ENCODE peak calls at places on chromosomes 3 and 15, in four cellular contexts. K is GM12878, Z is GM12891, N is K562. E is an unnamed sample.

GRCh38 chr3:127107002-127107401 is 85.9 kb upstream of the PRR23E start:
- DNase-seq in K (no peak), Z (no peak), N (no peak), E (no peak)

GRCh38 chr3:128447561-128448013 is 19.1 kb downstream of the DNAJB8 start:
- DNase-seq in K (peak), Z (no peak), N (no peak), E (no peak)

GRCh38 chr3:31828007-31828406 is 153.1 kb downstream of the OSBPL10 start:
- DNase-seq in K (no peak), Z (no peak), N (no peak), E (no peak)

GRCh38 chr3:61141184-61141583 is 110.1 kb downstream of the FHIT start:
- DNase-seq in K (no peak), Z (no peak), N (no peak), E (no peak)

GRCh38 chr15:66864086-66864830 is 162.2 kb downstream of the SMAD6 start:
- DNase-seq in K (no peak), Z (no peak), N (no peak), E (no peak)

GRCh38 chr3:8713901-8714759 is 19.5 kb upstream of the CAV3 start:
- DNase-seq in K (no peak), Z (peak), N (peak), E (no peak)

GRCh38 chr3:142958707-142959106 is 4.8 kb downstream of the PAQR9 start:
- DNase-seq in K (no peak), Z (no peak), N (peak), E (no peak)

GRCh38 chr3:13018039-13018431 is 55.2 kb downstream of the IQSEC1 start:
- DNase-seq in K (no peak), Z (no peak), N (no peak), E (no peak)

GRCh38 chr15:101250931-101251829 is 668 bp downstream of the CHSY1 start:
- DNase-seq in K (no peak), Z (no peak), N (peak), E (no peak)

GRCh38 chr15:79994651-79995050 is 23.7 kb upstream of the BCL2A1 start:
- DNase-seq in K (no peak), Z (no peak), N (no peak), E (no peak)

GRCh38 chr15:77038312-77039216 is 32.3 kb downstream of the TSPAN3 start:
- DNase-seq in K (no peak), Z (no peak), N (no peak), E (no peak)

GRCh38 chr3:8736436-8736835 is 2.8 kb downstream of the CAV3 start:
- DNase-seq in K (no peak), Z (no peak), N (no peak), E (no peak)

GRCh38 chr3:64345351-64345750 is 120.1 kb upstream of the PRICKLE2 start:
- DNase-seq in K (no peak), Z (no peak), N (no peak), E (no peak)

GRCh38 chr3:177744873-177745646 is 547.8 kb upstream of the TBL1XR1 start:
- DNase-seq in K (no peak), Z (no peak), N (no peak), E (no peak)
- TF ChIP-seq SPI1 in K (no peak), Z (no peak), N (no peak), E (no peak)

DNA sequence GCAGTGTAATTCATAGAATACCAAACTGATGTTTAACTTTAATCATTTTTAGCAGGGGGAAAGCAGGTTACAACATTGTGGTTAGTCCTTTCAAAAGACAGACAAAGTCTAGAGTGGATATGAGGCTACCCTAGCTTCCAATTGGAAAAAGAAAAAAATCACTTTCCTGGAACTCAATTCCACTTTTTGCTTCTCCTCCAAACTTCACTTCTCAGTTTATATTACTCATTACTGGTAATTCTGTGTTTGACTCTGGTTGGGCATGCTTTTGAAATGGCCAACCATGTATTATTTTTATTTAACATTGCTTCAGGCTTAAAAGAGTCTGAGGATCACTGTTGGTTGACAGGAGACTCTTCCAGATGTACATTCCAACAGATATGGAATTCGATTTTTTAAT is 84.8 kb downstream of the RAP2B start:
- DNase-seq in K (no peak), Z (no peak), N (no peak), E (no peak)
- TF ChIP-seq SPI1 in K (no peak), Z (no peak), N (no peak), E (no peak)

GRCh38 chr3:154307363-154307762 is 16.9 kb downstream of the DHX36 start:
- DNase-seq in K (no peak), Z (no peak), N (no peak), E (no peak)

GRCh38 chr3:154310840-154311239 is 13.4 kb downstream of the DHX36 start:
- DNase-seq in K (no peak), Z (no peak), N (no peak), E (no peak)

GRCh38 chr3:154304116-154304786 is 20.0 kb downstream of the DHX36 start:
- DNase-seq in K (no peak), Z (no peak), N (no peak), E (no peak)

GRCh38 chr3:154301556-154301955 is 22.7 kb downstream of the DHX36 start:
- DNase-seq in K (no peak), Z (no peak), N (no peak), E (no peak)

GRCh38 chr3:154304936-154305335 is 19.4 kb downstream of the DHX36 start:
- DNase-seq in K (no peak), Z (no peak), N (no peak), E (no peak)
- TF ChIP-seq SPI1 in K (no peak), Z (no peak), N (no peak), E (no peak)

GRCh38 chr3:169243122-169243521 is 420.4 kb downstream of the MECOM start:
- DNase-seq in K (no peak), Z (no peak), N (no peak), E (no peak)
- TF ChIP-seq SPI1 in K (no peak), Z (no peak), N (no peak), E (no peak)

DNA sequence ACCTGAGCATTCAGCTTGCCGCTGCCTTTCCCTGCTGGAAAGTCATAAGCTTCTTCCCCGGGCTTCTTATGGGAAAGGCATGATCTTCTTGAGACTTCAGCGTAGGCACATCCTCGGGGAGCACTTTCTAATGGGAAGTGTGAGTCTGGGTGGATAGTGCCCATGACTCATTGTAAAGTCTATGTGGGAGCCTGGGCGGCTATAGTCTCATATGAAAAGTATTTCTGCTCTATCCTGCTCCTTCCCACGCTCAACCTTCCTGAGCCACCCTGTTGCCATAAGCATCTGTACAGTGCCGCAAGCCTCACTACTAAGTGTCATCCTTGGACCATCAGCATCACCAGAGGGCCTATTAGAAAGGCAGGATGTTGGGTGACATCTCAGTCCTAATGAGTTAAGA is 309.9 kb upstream of the THBS1 start:
- DNase-seq in K (no peak), Z (no peak), N (no peak), E (no peak)
- TF ChIP-seq SPI1 in K (no peak), Z (no peak), N (no peak), E (no peak)

GRCh38 chr3:116770815-116771450 is 61.4 kb downstream of the TUSC7 start:
- DNase-seq in K (peak), Z (peak), N (peak), E (peak)
- TF ChIP-seq SPI1 in K (peak), Z (peak), N (peak), E (peak)

GRCh38 chr3:125058529-125058928 is 2.7 kb upstream of the HEG1 start:
- DNase-seq in K (no peak), Z (no peak), N (no peak), E (no peak)
- TF ChIP-seq SPI1 in K (no peak), Z (no peak), N (no peak), E (no peak)

GRCh38 chr3:39982665-39983357 is 173.4 kb downstream of the MYRIP start:
- DNase-seq in K (no peak), Z (no peak), N (no peak), E (no peak)

GRCh38 chr3:39980021-39980420 is 170.6 kb downstream of the MYRIP start:
- DNase-seq in K (no peak), Z (no peak), N (no peak), E (no peak)

GRCh38 chr3:39980781-39981180 is 171.4 kb downstream of the MYRIP start:
- DNase-seq in K (no peak), Z (no peak), N (no peak), E (no peak)

GRCh38 chr3:39978293-39978692 is 168.9 kb downstream of the MYRIP start:
- DNase-seq in K (no peak), Z (no peak), N (no peak), E (no peak)

GRCh38 chr3:39981547-39982184 is 172.3 kb downstream of the MYRIP start:
- DNase-seq in K (no peak), Z (no peak), N (no peak), E (no peak)
- TF ChIP-seq SPI1 in K (peak), Z (peak), N (peak), E (peak)